ENCODE peak calls at places on chromosomes 1 and 21, in nine cellular contexts. O is stomach, Y is sigmoid colon, E is upper lobe of left lung, K is Panc1, N is endothelial cell of umbilical vein, I is suprapubic skin, B is spleen, R is transverse colon. A is an unnamed sample. For H3K36me3, the result is how much of the 10 kb centered on the place peaks cover.

GRCh38 chr21:19322360-19322759 is 918.8 kb upstream of the TMPRSS15 start:
- DNase-seq in B (no peak), O (no peak), R (no peak), E (no peak), I (no peak), N (no peak), K (no peak), Y (no peak), A (no peak)

GRCh38 chr1:38097256-38097655 is 50.7 kb upstream of the POU3F1 start:
- DNase-seq in E (no peak), Y (no peak), R (no peak), K (no peak), N (no peak), B (peak), I (no peak), O (no peak), A (no peak)

GRCh38 chr21:34850166-34850695 is 181.4 kb downstream of the CLIC6 start:
- DNase-seq in I (no peak), K (no peak), R (no peak), B (no peak), O (no peak), N (no peak), Y (no peak), E (no peak), A (no peak)

GRCh38 chr1:201126832-201127754 is at the start of gene ASCL5:
- DNase-seq in R (peak), B (no peak), O (peak), I (no peak), N (peak), Y (no peak), E (peak), K (no peak), A (no peak)

GRCh38 chr1:162389971-162390370 is 8.4 kb downstream of the C1orf226 start:
- DNase-seq in R (no peak), Y (no peak), I (no peak), N (no peak), B (no peak), O (no peak), E (no peak), K (no peak), A (no peak)

GRCh38 chr1:94974824-94975223 is 47.9 kb upstream of the CNN3 start:
- DNase-seq in N (no peak), K (no peak), Y (no peak), R (no peak), B (no peak), O (no peak), E (no peak), I (no peak), A (no peak)

GRCh38 chr1:3294450-3294849 is 160.0 kb upstream of the ARHGEF16 start:
- DNase-seq in R (no peak), N (no peak), Y (no peak), K (no peak), B (no peak), I (no peak), E (no peak), O (no peak), A (no peak)

GRCh38 chr1:183572721-183573120 is 17.5 kb downstream of the NCF2 start:
- DNase-seq in O (no peak), N (no peak), K (no peak), R (no peak), I (no peak), E (no peak), B (peak), Y (no peak), A (no peak)

GRCh38 chr21:35438643-35439404 is 389.7 kb upstream of the RUNX1 start:
- DNase-seq in O (peak), R (peak), K (no peak), E (no peak), N (no peak), I (no peak), B (no peak), Y (no peak), A (no peak)

GRCh38 chr1:66998972-66999371 is 55.0 kb downstream of the SLC35D1 start:
- DNase-seq in O (no peak), N (no peak), Y (no peak), E (no peak), B (no peak), K (no peak), R (no peak), I (no peak), A (no peak)

GRCh38 chr1:50929376-50929958 is 30.6 kb downstream of the FAF1 start:
- DNase-seq in K (peak), O (no peak), B (no peak), R (no peak), E (no peak), N (peak), I (no peak), Y (no peak), A (no peak)

GRCh38 chr1:150060260-150060659 is 7.3 kb upstream of the VPS45 start:
- DNase-seq in I (no peak), O (no peak), B (no peak), R (no peak), K (no peak), Y (no peak), E (no peak), N (no peak), A (no peak)
- H3K36me3 ChIP-seq in I (under half), O (under half), B (under half), R (under half), K (under half), Y (under half), E (under half), N (under half), A (under half)

GRCh38 chr1:13802782-13803545 is 103.0 kb downstream of the PRDM2 start:
- DNase-seq in N (no peak), K (no peak), O (no peak), I (no peak), B (no peak), Y (no peak), R (no peak), E (no peak), A (no peak)

GRCh38 chr1:13799502-13800283 is 99.7 kb downstream of the PRDM2 start:
- DNase-seq in Y (no peak), I (no peak), N (no peak), O (no peak), E (no peak), K (no peak), B (no peak), R (peak), A (no peak)

GRCh38 chr1:13801711-13802486 is 101.9 kb downstream of the PRDM2 start:
- DNase-seq in B (no peak), Y (no peak), I (no peak), E (peak), N (no peak), O (peak), R (peak), K (no peak), A (peak)

GRCh38 chr1:13803546-13804239 is 103.7 kb downstream of the PRDM2 start:
- DNase-seq in Y (no peak), E (no peak), R (no peak), N (no peak), O (no peak), I (no peak), B (no peak), K (no peak), A (no peak)

GRCh38 chr1:13801232-13801631 is 101.2 kb downstream of the PRDM2 start:
- DNase-seq in N (no peak), K (no peak), O (peak), Y (no peak), B (no peak), R (peak), I (no peak), E (no peak), A (peak)
- TF ChIP-seq POLR2AphosphoS5 in N (no peak), K (no peak), O (no peak), Y (no peak), B (no peak), R (no peak), I (no peak), E (no peak), A (peak)

GRCh38 chr1:100287162-100287561 is 21.1 kb downstream of the RTCA start:
- DNase-seq in R (no peak), N (no peak), K (no peak), O (no peak), E (no peak), I (no peak), Y (no peak), B (no peak), A (no peak)

GRCh38 chr1:100279358-100279923 is 13.4 kb downstream of the RTCA start:
- DNase-seq in N (no peak), O (no peak), E (no peak), K (no peak), I (no peak), B (no peak), R (no peak), Y (no peak), A (no peak)

GRCh38 chr1:100290291-100290690 is 24.3 kb downstream of the RTCA start:
- DNase-seq in O (no peak), K (no peak), I (no peak), E (no peak), Y (no peak), B (no peak), R (no peak), N (peak), A (no peak)

GRCh38 chr1:100279954-100280682 is 14.1 kb downstream of the RTCA start:
- DNase-seq in E (no peak), B (no peak), Y (no peak), N (no peak), R (no peak), O (peak), K (no peak), I (no peak), A (no peak)

DNA sequence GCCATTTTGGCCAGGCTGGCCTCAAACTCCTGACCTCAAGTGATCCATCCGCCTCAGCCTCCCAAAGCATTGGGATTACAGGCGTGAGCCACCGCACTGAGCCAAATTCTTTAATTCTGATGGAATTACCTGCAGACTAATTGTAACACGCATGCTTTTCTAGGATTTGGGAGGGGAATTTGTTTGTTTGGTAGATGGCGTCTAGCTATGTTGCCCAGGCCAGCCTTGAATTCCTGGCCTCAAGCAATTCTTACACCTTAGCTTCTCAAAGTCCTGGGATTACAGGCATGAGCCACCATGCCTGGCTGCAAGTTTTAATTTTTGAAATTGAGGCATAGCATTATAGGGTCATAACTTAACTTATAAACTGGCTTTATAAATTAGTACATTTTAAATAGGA is 18.6 kb downstream of the RTCA start:
- DNase-seq in I (no peak), O (no peak), Y (no peak), N (no peak), K (no peak), B (no peak), E (no peak), R (no peak), A (no peak)
- H3K36me3 ChIP-seq in I (half or more), O (half or more), Y (half or more), N (under half), K (under half), B (half or more), E (half or more), R (under half), A (under half)

GRCh38 chr1:28508435-28508754 is 2.6 kb downstream of the RCC1 start:
- DNase-seq in O (no peak), N (no peak), E (no peak), R (no peak), I (no peak), B (no peak), K (no peak), Y (no peak), A (no peak)
- TF ChIP-seq POLR2AphosphoS5 in O (no peak), N (no peak), E (no peak), R (no peak), I (no peak), B (no peak), K (peak), Y (no peak), A (no peak)

DNA sequence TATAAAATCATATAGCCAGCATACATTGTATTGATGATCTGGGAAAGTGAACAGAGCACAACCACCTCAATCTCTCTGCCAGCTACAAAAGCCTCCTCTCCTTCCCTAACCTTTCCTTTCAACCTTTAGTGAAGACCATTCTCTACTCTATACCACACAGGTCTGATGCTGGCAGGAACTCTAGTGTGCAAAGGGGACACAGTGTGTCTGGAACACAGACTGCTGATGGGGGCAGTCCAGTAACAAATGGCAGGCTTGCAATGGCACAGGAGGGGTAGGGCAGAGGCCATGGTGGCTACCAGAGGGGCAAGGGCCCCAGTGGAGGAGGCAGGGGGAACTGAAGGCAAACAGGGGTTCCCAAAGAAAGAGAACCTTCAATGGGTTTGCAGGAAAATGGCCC is 37.0 kb downstream of the CEP170 start:
- DNase-seq in Y (no peak), N (no peak), E (no peak), B (no peak), O (no peak), R (no peak), K (no peak), I (no peak), A (no peak)
- H3K36me3 ChIP-seq in Y (under half), N (under half), E (under half), B (under half), O (under half), R (under half), K (under half), I (under half), A (under half)

GRCh38 chr1:32963746-32964460 is 706 bp downstream of the RNF19B start:
- DNase-seq in K (no peak), R (peak), N (peak), E (peak), B (peak), I (peak), Y (peak), O (peak), A (peak)
- TF ChIP-seq POLR2AphosphoS5 in K (no peak), R (no peak), N (no peak), E (peak), B (no peak), I (no peak), Y (no peak), O (no peak), A (peak)

GRCh38 chr1:31687601-31688000 is 16.2 kb downstream of the COL16A1 start:
- DNase-seq in Y (no peak), K (no peak), E (no peak), B (no peak), R (no peak), O (no peak), N (no peak), I (no peak), A (no peak)

GRCh38 chr1:31689394-31689793 is 14.4 kb downstream of the COL16A1 start:
- DNase-seq in R (no peak), E (no peak), K (no peak), B (no peak), O (no peak), I (no peak), N (no peak), Y (no peak), A (no peak)

GRCh38 chr1:31689821-31690220 is 14.0 kb downstream of the COL16A1 start:
- DNase-seq in I (no peak), E (no peak), K (no peak), Y (no peak), R (no peak), N (peak), B (no peak), O (no peak), A (no peak)

GRCh38 chr1:31690921-31691320 is 12.9 kb downstream of the COL16A1 start:
- DNase-seq in R (no peak), K (no peak), O (no peak), I (no peak), E (no peak), N (no peak), Y (no peak), B (no peak), A (no peak)

DNA sequence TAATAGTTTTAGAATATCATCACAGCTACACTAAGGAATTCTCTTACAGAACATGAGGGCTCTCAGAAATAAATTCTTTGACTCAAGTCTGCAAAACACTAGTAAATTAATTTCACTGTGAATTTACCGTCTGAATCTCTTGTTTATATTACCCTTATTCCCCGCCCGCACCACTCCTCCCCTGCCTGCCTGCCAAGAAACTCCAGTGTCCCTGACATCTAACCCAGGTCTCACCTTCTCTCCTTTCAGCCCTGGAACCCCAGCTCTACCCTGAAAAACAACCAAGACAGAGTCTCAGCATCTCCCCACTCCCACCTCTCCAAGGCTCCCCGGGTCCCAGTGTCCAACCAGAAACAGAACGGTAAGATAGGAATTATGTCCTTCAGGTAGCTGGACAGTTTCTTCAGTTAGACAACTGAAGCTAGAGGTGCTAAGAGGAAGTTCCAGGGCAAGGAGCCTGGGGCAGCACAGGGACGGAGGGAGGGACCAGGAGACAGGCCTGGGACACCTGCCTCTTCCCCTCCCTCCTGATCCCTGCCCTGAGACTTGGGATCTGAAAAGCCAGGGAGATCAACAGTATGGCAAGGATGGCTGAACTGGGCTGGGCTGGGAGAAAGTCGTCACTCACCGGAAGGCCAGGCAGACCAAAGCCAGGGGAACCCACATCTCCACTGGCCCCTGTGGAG is 15.4 kb downstream of the COL16A1 start:
- DNase-seq in N (no peak), Y (no peak), E (no peak), B (no peak), R (no peak), I (no peak), O (no peak), K (no peak), A (no peak)
- H3K36me3 ChIP-seq in N (under half), Y (under half), E (under half), B (under half), R (under half), I (half or more), O (under half), K (under half), A (under half)

DNA sequence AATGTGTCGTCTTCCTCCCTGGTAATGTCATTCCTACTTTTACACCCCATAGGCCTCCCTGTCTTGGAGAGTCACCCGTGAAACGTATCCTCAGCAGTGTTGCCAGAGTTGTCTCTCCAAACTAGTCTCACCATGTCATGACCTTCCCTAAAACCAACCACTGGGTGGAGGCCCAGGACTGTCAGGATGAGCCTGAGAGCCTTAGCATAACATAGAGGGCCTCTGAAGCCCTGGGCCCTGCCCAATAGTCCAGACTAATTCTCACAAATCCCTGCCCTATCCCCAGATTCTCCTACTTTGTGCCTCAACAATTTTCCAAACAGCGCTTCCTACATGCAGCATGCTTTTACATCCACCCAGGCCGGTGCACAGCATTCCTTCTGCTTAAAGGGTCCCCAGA is 29.3 kb upstream of the HSD3B1 start:
- DNase-seq in N (no peak), Y (no peak), I (no peak), K (no peak), O (no peak), R (no peak), B (no peak), E (no peak), A (no peak)
- TF ChIP-seq POLR2AphosphoS5 in N (no peak), Y (no peak), I (no peak), K (no peak), O (no peak), R (no peak), B (no peak), E (no peak), A (no peak)

DNA sequence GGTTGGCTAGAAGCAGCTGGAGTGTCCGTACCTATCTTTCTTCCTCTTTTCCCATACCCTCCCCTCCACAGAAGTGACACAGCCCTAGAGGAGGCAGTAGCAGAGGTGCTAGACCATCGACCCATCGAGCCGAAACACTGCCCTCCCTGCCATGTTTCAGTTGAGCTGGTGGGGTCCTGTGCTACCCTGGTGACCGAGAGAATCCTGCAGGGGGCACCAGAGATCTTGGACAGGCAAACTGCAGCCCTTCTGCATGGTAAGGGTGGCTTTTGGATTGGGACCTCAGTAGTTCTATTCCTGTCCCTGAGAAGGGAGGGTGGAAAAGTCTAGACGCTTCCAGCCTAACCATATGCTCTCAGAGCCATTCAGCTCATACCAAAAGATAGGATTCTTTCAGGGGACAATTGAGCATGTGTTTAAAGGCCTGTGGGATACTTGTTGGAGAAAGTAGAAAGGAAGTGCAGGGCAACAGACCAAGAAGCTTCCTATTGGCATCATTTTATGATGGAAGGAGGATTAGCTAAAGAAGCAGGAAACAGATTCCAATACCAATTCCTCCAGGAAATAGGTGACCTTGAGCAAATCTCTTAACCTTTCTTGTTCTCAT is 11.7 kb upstream of the BNIPL start:
- DNase-seq in I (peak), O (peak), N (peak), R (peak), B (peak), K (no peak), Y (peak), E (peak), A (peak)
- H3K36me3 ChIP-seq in I (under half), O (half or more), N (under half), R (under half), B (under half), K (under half), Y (half or more), E (under half), A (under half)